ENCODE peak calls at places on chromosomes 5 and 9, in eight cellular contexts. One of them, this sample, is unnamed.

GRCh38 chr5:9302228-9302627 is 243.6 kb downstream of the SEMA5A start:
- DNase-seq in neural crest cell: no peak
- DNase-seq in activated T-helper 1 cell treated with anti-CD3 and anti-CD28 coated beads, Interleukin-12 subunit alpha, Interleukin-12 subunit beta, Interleukin-2, Interleukin-4 antibody, amounts not matched to agents 30 ng/mL and 10 ng/mL and 1 ng/mL, durations not matched to agents 14 hours and 24 hours and 36 hours: no peak
- DNase-seq in activated CD8-positive, alpha-beta memory T cell treated with anti-CD3 and anti-CD28 coated beads, Interleukin-2, amount 50 U/mL, for 48 hours: no peak
- DNase-seq in T-cell: no peak
- DNase-seq in HT-29: no peak
- DNase-seq in GM18507: no peak
- DNase-seq in A549: no peak
- DNase-seq in this sample: no peak

GRCh38 chr5:138773215-138773614 is 20.0 kb downstream of the CTNNA1 start:
- DNase-seq in neural crest cell: no peak
- DNase-seq in activated T-helper 1 cell treated with anti-CD3 and anti-CD28 coated beads, Interleukin-12 subunit alpha, Interleukin-12 subunit beta, Interleukin-2, Interleukin-4 antibody, amounts not matched to agents 30 ng/mL and 10 ng/mL and 1 ng/mL, durations not matched to agents 14 hours and 24 hours and 36 hours: no peak
- DNase-seq in activated CD8-positive, alpha-beta memory T cell treated with anti-CD3 and anti-CD28 coated beads, Interleukin-2, amount 50 U/mL, for 48 hours: no peak
- DNase-seq in T-cell: no peak
- DNase-seq in HT-29: no peak
- DNase-seq in GM18507: no peak
- DNase-seq in A549: no peak
- DNase-seq in this sample: no peak

GRCh38 chr5:178301641-178302040 is 69.0 kb upstream of the PHYKPL start:
- DNase-seq in neural crest cell: no peak
- DNase-seq in activated T-helper 1 cell treated with anti-CD3 and anti-CD28 coated beads, Interleukin-12 subunit alpha, Interleukin-12 subunit beta, Interleukin-2, Interleukin-4 antibody, amounts not matched to agents 30 ng/mL and 10 ng/mL and 1 ng/mL, durations not matched to agents 14 hours and 24 hours and 36 hours: no peak
- DNase-seq in activated CD8-positive, alpha-beta memory T cell treated with anti-CD3 and anti-CD28 coated beads, Interleukin-2, amount 50 U/mL, for 48 hours: no peak
- DNase-seq in T-cell: no peak
- DNase-seq in HT-29: no peak
- DNase-seq in GM18507: no peak
- DNase-seq in A549: no peak
- DNase-seq in this sample: no peak

GRCh38 chr9:37639109-37639748 is 11.5 kb upstream of the FRMPD1 start:
- DNase-seq in neural crest cell: no peak
- DNase-seq in activated T-helper 1 cell treated with anti-CD3 and anti-CD28 coated beads, Interleukin-12 subunit alpha, Interleukin-12 subunit beta, Interleukin-2, Interleukin-4 antibody, amounts not matched to agents 30 ng/mL and 10 ng/mL and 1 ng/mL, durations not matched to agents 14 hours and 24 hours and 36 hours: no peak
- DNase-seq in activated CD8-positive, alpha-beta memory T cell treated with anti-CD3 and anti-CD28 coated beads, Interleukin-2, amount 50 U/mL, for 48 hours: no peak
- DNase-seq in T-cell: no peak
- DNase-seq in HT-29: no peak
- DNase-seq in GM18507: no peak
- DNase-seq in A549: peak
- DNase-seq in this sample: no peak

GRCh38 chr5:171312129-171312819 is 3.2 kb downstream of the TLX3 start:
- DNase-seq in neural crest cell: no peak
- DNase-seq in activated T-helper 1 cell treated with anti-CD3 and anti-CD28 coated beads, Interleukin-12 subunit alpha, Interleukin-12 subunit beta, Interleukin-2, Interleukin-4 antibody, amounts not matched to agents 30 ng/mL and 10 ng/mL and 1 ng/mL, durations not matched to agents 14 hours and 24 hours and 36 hours: no peak
- DNase-seq in activated CD8-positive, alpha-beta memory T cell treated with anti-CD3 and anti-CD28 coated beads, Interleukin-2, amount 50 U/mL, for 48 hours: peak
- DNase-seq in T-cell: no peak
- DNase-seq in HT-29: no peak
- DNase-seq in GM18507: no peak
- DNase-seq in A549: no peak
- DNase-seq in this sample: no peak

GRCh38 chr5:122485226-122485625 is 173.2 kb downstream of the SNCAIP start:
- DNase-seq in neural crest cell: no peak
- DNase-seq in activated T-helper 1 cell treated with anti-CD3 and anti-CD28 coated beads, Interleukin-12 subunit alpha, Interleukin-12 subunit beta, Interleukin-2, Interleukin-4 antibody, amounts not matched to agents 30 ng/mL and 10 ng/mL and 1 ng/mL, durations not matched to agents 14 hours and 24 hours and 36 hours: no peak
- DNase-seq in activated CD8-positive, alpha-beta memory T cell treated with anti-CD3 and anti-CD28 coated beads, Interleukin-2, amount 50 U/mL, for 48 hours: no peak
- DNase-seq in T-cell: no peak
- DNase-seq in HT-29: no peak
- DNase-seq in GM18507: no peak
- DNase-seq in A549: no peak
- DNase-seq in this sample: no peak

GRCh38 chr9:13485068-13485596 is 205.6 kb upstream of the MPDZ start:
- DNase-seq in neural crest cell: no peak
- DNase-seq in activated T-helper 1 cell treated with anti-CD3 and anti-CD28 coated beads, Interleukin-12 subunit alpha, Interleukin-12 subunit beta, Interleukin-2, Interleukin-4 antibody, amounts not matched to agents 30 ng/mL and 10 ng/mL and 1 ng/mL, durations not matched to agents 14 hours and 24 hours and 36 hours: no peak
- DNase-seq in activated CD8-positive, alpha-beta memory T cell treated with anti-CD3 and anti-CD28 coated beads, Interleukin-2, amount 50 U/mL, for 48 hours: no peak
- DNase-seq in T-cell: no peak
- DNase-seq in HT-29: no peak
- DNase-seq in GM18507: no peak
- DNase-seq in A549: peak
- DNase-seq in this sample: no peak

GRCh38 chr5:1254196-1254595 is 29.0 kb downstream of the SLC6A18 start:
- DNase-seq in neural crest cell: no peak
- DNase-seq in activated T-helper 1 cell treated with anti-CD3 and anti-CD28 coated beads, Interleukin-12 subunit alpha, Interleukin-12 subunit beta, Interleukin-2, Interleukin-4 antibody, amounts not matched to agents 30 ng/mL and 10 ng/mL and 1 ng/mL, durations not matched to agents 14 hours and 24 hours and 36 hours: no peak
- DNase-seq in activated CD8-positive, alpha-beta memory T cell treated with anti-CD3 and anti-CD28 coated beads, Interleukin-2, amount 50 U/mL, for 48 hours: no peak
- DNase-seq in T-cell: no peak
- DNase-seq in HT-29: no peak
- DNase-seq in GM18507: no peak
- DNase-seq in A549: no peak
- DNase-seq in this sample: no peak

GRCh38 chr5:180172447-180173197 is 36.4 kb downstream of the RASGEF1C start:
- DNase-seq in neural crest cell: no peak
- DNase-seq in activated T-helper 1 cell treated with anti-CD3 and anti-CD28 coated beads, Interleukin-12 subunit alpha, Interleukin-12 subunit beta, Interleukin-2, Interleukin-4 antibody, amounts not matched to agents 30 ng/mL and 10 ng/mL and 1 ng/mL, durations not matched to agents 14 hours and 24 hours and 36 hours: no peak
- DNase-seq in activated CD8-positive, alpha-beta memory T cell treated with anti-CD3 and anti-CD28 coated beads, Interleukin-2, amount 50 U/mL, for 48 hours: no peak
- DNase-seq in T-cell: no peak
- DNase-seq in HT-29: peak
- DNase-seq in GM18507: no peak
- DNase-seq in A549: no peak
- DNase-seq in this sample: peak

GRCh38 chr5:149388498-149389190 is 9.6 kb upstream of the IL17B start:
- DNase-seq in neural crest cell: no peak
- DNase-seq in activated T-helper 1 cell treated with anti-CD3 and anti-CD28 coated beads, Interleukin-12 subunit alpha, Interleukin-12 subunit beta, Interleukin-2, Interleukin-4 antibody, amounts not matched to agents 30 ng/mL and 10 ng/mL and 1 ng/mL, durations not matched to agents 14 hours and 24 hours and 36 hours: no peak
- DNase-seq in activated CD8-positive, alpha-beta memory T cell treated with anti-CD3 and anti-CD28 coated beads, Interleukin-2, amount 50 U/mL, for 48 hours: no peak
- DNase-seq in T-cell: no peak
- DNase-seq in HT-29: no peak
- DNase-seq in GM18507: no peak
- DNase-seq in A549: no peak
- DNase-seq in this sample: no peak

GRCh38 chr5:30324083-30324482 is 869.4 kb upstream of the CDH6 start:
- DNase-seq in neural crest cell: no peak
- DNase-seq in activated T-helper 1 cell treated with anti-CD3 and anti-CD28 coated beads, Interleukin-12 subunit alpha, Interleukin-12 subunit beta, Interleukin-2, Interleukin-4 antibody, amounts not matched to agents 30 ng/mL and 10 ng/mL and 1 ng/mL, durations not matched to agents 14 hours and 24 hours and 36 hours: no peak
- DNase-seq in activated CD8-positive, alpha-beta memory T cell treated with anti-CD3 and anti-CD28 coated beads, Interleukin-2, amount 50 U/mL, for 48 hours: no peak
- DNase-seq in T-cell: no peak
- DNase-seq in HT-29: no peak
- DNase-seq in GM18507: no peak
- DNase-seq in A549: peak
- DNase-seq in this sample: no peak

GRCh38 chr9:71675857-71676165 is 92.5 kb downstream of the CEMIP2 start:
- DNase-seq in neural crest cell: no peak
- DNase-seq in activated T-helper 1 cell treated with anti-CD3 and anti-CD28 coated beads, Interleukin-12 subunit alpha, Interleukin-12 subunit beta, Interleukin-2, Interleukin-4 antibody, amounts not matched to agents 30 ng/mL and 10 ng/mL and 1 ng/mL, durations not matched to agents 14 hours and 24 hours and 36 hours: no peak
- DNase-seq in activated CD8-positive, alpha-beta memory T cell treated with anti-CD3 and anti-CD28 coated beads, Interleukin-2, amount 50 U/mL, for 48 hours: no peak
- DNase-seq in T-cell: no peak
- DNase-seq in HT-29: no peak
- DNase-seq in GM18507: no peak
- DNase-seq in A549: no peak
- DNase-seq in this sample: no peak

GRCh38 chr5:101942321-101942882 is 353.7 kb downstream of the SLCO4C1 start:
- DNase-seq in neural crest cell: peak
- DNase-seq in activated T-helper 1 cell treated with anti-CD3 and anti-CD28 coated beads, Interleukin-12 subunit alpha, Interleukin-12 subunit beta, Interleukin-2, Interleukin-4 antibody, amounts not matched to agents 30 ng/mL and 10 ng/mL and 1 ng/mL, durations not matched to agents 14 hours and 24 hours and 36 hours: no peak
- DNase-seq in activated CD8-positive, alpha-beta memory T cell treated with anti-CD3 and anti-CD28 coated beads, Interleukin-2, amount 50 U/mL, for 48 hours: no peak
- DNase-seq in T-cell: no peak
- DNase-seq in HT-29: peak
- DNase-seq in GM18507: no peak
- DNase-seq in A549: peak
- DNase-seq in this sample: no peak

GRCh38 chr9:129802833-129803678 is at the start of gene TOR1B:
- DNase-seq in neural crest cell: peak
- DNase-seq in activated T-helper 1 cell treated with anti-CD3 and anti-CD28 coated beads, Interleukin-12 subunit alpha, Interleukin-12 subunit beta, Interleukin-2, Interleukin-4 antibody, amounts not matched to agents 30 ng/mL and 10 ng/mL and 1 ng/mL, durations not matched to agents 14 hours and 24 hours and 36 hours: peak
- DNase-seq in activated CD8-positive, alpha-beta memory T cell treated with anti-CD3 and anti-CD28 coated beads, Interleukin-2, amount 50 U/mL, for 48 hours: peak
- DNase-seq in T-cell: peak
- DNase-seq in HT-29: peak
- DNase-seq in GM18507: peak
- DNase-seq in A549: peak
- DNase-seq in this sample: peak

GRCh38 chr5:56175465-56175864 is 57.7 kb downstream of the ANKRD55 start:
- DNase-seq in neural crest cell: no peak
- DNase-seq in activated T-helper 1 cell treated with anti-CD3 and anti-CD28 coated beads, Interleukin-12 subunit alpha, Interleukin-12 subunit beta, Interleukin-2, Interleukin-4 antibody, amounts not matched to agents 30 ng/mL and 10 ng/mL and 1 ng/mL, durations not matched to agents 14 hours and 24 hours and 36 hours: no peak
- DNase-seq in activated CD8-positive, alpha-beta memory T cell treated with anti-CD3 and anti-CD28 coated beads, Interleukin-2, amount 50 U/mL, for 48 hours: no peak
- DNase-seq in T-cell: no peak
- DNase-seq in HT-29: no peak
- DNase-seq in GM18507: no peak
- DNase-seq in A549: peak
- DNase-seq in this sample: no peak

GRCh38 chr5:143086851-143087637 is 316.4 kb downstream of the NR3C1 start:
- DNase-seq in neural crest cell: no peak
- DNase-seq in activated T-helper 1 cell treated with anti-CD3 and anti-CD28 coated beads, Interleukin-12 subunit alpha, Interleukin-12 subunit beta, Interleukin-2, Interleukin-4 antibody, amounts not matched to agents 30 ng/mL and 10 ng/mL and 1 ng/mL, durations not matched to agents 14 hours and 24 hours and 36 hours: no peak
- DNase-seq in activated CD8-positive, alpha-beta memory T cell treated with anti-CD3 and anti-CD28 coated beads, Interleukin-2, amount 50 U/mL, for 48 hours: no peak
- DNase-seq in T-cell: no peak
- DNase-seq in HT-29: peak
- DNase-seq in GM18507: no peak
- DNase-seq in A549: peak
- DNase-seq in this sample: no peak

This sample was measured in osteocyte.